ENCODE peak calls at places on chromosomes 2 and 18, in five cellular contexts. One of them, this sample, is unnamed.

GRCh38 chr2:42788-43187 is 3.5 kb downstream of the FAM110C start:
- DNase-seq in SHP77: no peak
- DNase-seq in posterior cingulate gyrus: no peak
- DNase-seq in ELR: no peak
- DNase-seq in NCI-H524: no peak
- DNase-seq in this sample: no peak

GRCh38 chr2:101883860-101884259 is 107.9 kb upstream of the IL1R2 start:
- DNase-seq in SHP77: no peak
- DNase-seq in posterior cingulate gyrus: no peak
- DNase-seq in ELR: peak; percentile 75
- DNase-seq in NCI-H524: no peak
- DNase-seq in this sample: no peak

GRCh38 chr18:35736696-35737095 is 155.2 kb downstream of the GALNT1 start:
- DNase-seq in SHP77: no peak
- DNase-seq in posterior cingulate gyrus: no peak
- DNase-seq in ELR: no peak
- DNase-seq in NCI-H524: no peak
- DNase-seq in this sample: no peak

GRCh38 chr2:15782009-15782751 is 158.2 kb upstream of the MYCN start:
- DNase-seq in SHP77: no peak
- DNase-seq in posterior cingulate gyrus: no peak
- DNase-seq in ELR: no peak
- DNase-seq in NCI-H524: no peak
- DNase-seq in this sample: no peak

GRCh38 chr2:112666764-112667122 is 21.0 kb downstream of the SLC20A1 start:
- DNase-seq in SHP77: no peak
- DNase-seq in posterior cingulate gyrus: no peak
- DNase-seq in ELR: no peak
- DNase-seq in NCI-H524: no peak
- DNase-seq in this sample: no peak

GRCh38 chr2:158482594-158482993 is 25.8 kb downstream of the PKP4 start:
- DNase-seq in SHP77: no peak
- DNase-seq in posterior cingulate gyrus: no peak
- DNase-seq in ELR: peak; percentile 55
- DNase-seq in NCI-H524: no peak
- DNase-seq in this sample: no peak

GRCh38 chr2:217901826-217902225 is 101.0 kb downstream of the TNS1 start:
- DNase-seq in SHP77: no peak
- DNase-seq in posterior cingulate gyrus: no peak
- DNase-seq in ELR: peak; percentile 35
- DNase-seq in NCI-H524: no peak
- DNase-seq in this sample: no peak

GRCh38 chr18:74290831-74291770 is 662 bp downstream of the CYB5A start:
- DNase-seq in SHP77: no peak
- DNase-seq in posterior cingulate gyrus: peak; percentile 87
- DNase-seq in ELR: no peak
- DNase-seq in NCI-H524: no peak
- DNase-seq in this sample: no peak

GRCh38 chr18:46615720-46616119 is 41.3 kb downstream of the LOXHD1 start:
- DNase-seq in SHP77: no peak
- DNase-seq in posterior cingulate gyrus: no peak
- DNase-seq in ELR: no peak
- DNase-seq in NCI-H524: no peak
- DNase-seq in this sample: no peak

GRCh38 chr2:235129856-235130255 is 178.0 kb downstream of the SH3BP4 start:
- DNase-seq in SHP77: no peak
- DNase-seq in posterior cingulate gyrus: no peak
- DNase-seq in ELR: peak; percentile 25
- DNase-seq in NCI-H524: no peak
- DNase-seq in this sample: no peak

GRCh38 chr18:69838620-69839411 is 108.9 kb downstream of the CD226 start:
- DNase-seq in SHP77: no peak
- DNase-seq in posterior cingulate gyrus: no peak
- DNase-seq in ELR: peak; percentile 52
- DNase-seq in NCI-H524: no peak
- DNase-seq in this sample: no peak

GRCh38 chr2:64525323-64525625 is 1.1 kb downstream of the AFTPH start:
- DNase-seq in SHP77: no peak
- DNase-seq in posterior cingulate gyrus: no peak
- DNase-seq in ELR: peak; percentile 54
- DNase-seq in NCI-H524: no peak
- DNase-seq in this sample: no peak

GRCh38 chr2:6343076-6343475 is 522.6 kb downstream of the CMPK2 start:
- DNase-seq in SHP77: no peak
- DNase-seq in posterior cingulate gyrus: no peak
- DNase-seq in ELR: no peak
- DNase-seq in NCI-H524: no peak
- DNase-seq in this sample: no peak

GRCh38 chr2:219419331-219420197 is 1.4 kb downstream of the DES start:
- DNase-seq in SHP77: no peak
- DNase-seq in posterior cingulate gyrus: peak; percentile 24
- DNase-seq in ELR: no peak
- DNase-seq in NCI-H524: no peak
- DNase-seq in this sample: no peak

GRCh38 chr2:237118025-237118424 is 32.3 kb downstream of the COPS8 start:
- DNase-seq in SHP77: no peak
- DNase-seq in posterior cingulate gyrus: no peak
- DNase-seq in ELR: peak; percentile 58
- DNase-seq in NCI-H524: no peak
- DNase-seq in this sample: no peak

GRCh38 chr2:80238692-80239469 is 65.7 kb downstream of the LRRTM1 start:
- DNase-seq in SHP77: no peak
- DNase-seq in posterior cingulate gyrus: no peak
- DNase-seq in ELR: peak; percentile 42
- DNase-seq in NCI-H524: no peak
- DNase-seq in this sample: no peak

GRCh38 chr2:227853765-227854271 is 17.6 kb upstream of the DAW1 start:
- DNase-seq in SHP77: no peak
- DNase-seq in posterior cingulate gyrus: no peak
- DNase-seq in ELR: peak; percentile 15
- DNase-seq in NCI-H524: peak; percentile 18
- DNase-seq in this sample: no peak

GRCh38 chr2:94956797-94957391 is 68.6 kb upstream of the MAL start:
- DNase-seq in SHP77: peak; percentile 54
- DNase-seq in posterior cingulate gyrus: peak; percentile 86
- DNase-seq in ELR: peak; percentile 54
- DNase-seq in NCI-H524: peak; percentile 20
- DNase-seq in this sample: peak; percentile 19

GRCh38 chr2:233386382-233387041 is 32.2 kb downstream of the DGKD start:
- DNase-seq in SHP77: no peak
- DNase-seq in posterior cingulate gyrus: no peak
- DNase-seq in ELR: peak; percentile 17
- DNase-seq in NCI-H524: no peak
- DNase-seq in this sample: no peak

GRCh38 chr2:25867389-25868003 is 10.8 kb downstream of the ASXL2 start:
- DNase-seq in SHP77: no peak
- DNase-seq in posterior cingulate gyrus: no peak
- DNase-seq in ELR: no peak
- DNase-seq in NCI-H524: no peak
- DNase-seq in this sample: no peak

GRCh38 chr2:9717886-9718451 is 87.2 kb upstream of the YWHAQ start:
- DNase-seq in SHP77: no peak
- DNase-seq in posterior cingulate gyrus: no peak
- DNase-seq in ELR: no peak
- DNase-seq in NCI-H524: no peak
- DNase-seq in this sample: no peak

GRCh38 chr2:10981941-10982381 is 70.2 kb downstream of the KCNF1 start:
- DNase-seq in SHP77: no peak
- DNase-seq in posterior cingulate gyrus: peak; percentile 62
- DNase-seq in ELR: no peak
- DNase-seq in NCI-H524: no peak
- DNase-seq in this sample: no peak

GRCh38 chr2:46161921-46162320 is 135.3 kb upstream of the EPAS1 start:
- DNase-seq in SHP77: no peak
- DNase-seq in posterior cingulate gyrus: no peak
- DNase-seq in ELR: no peak
- DNase-seq in NCI-H524: no peak
- DNase-seq in this sample: no peak

GRCh38 chr2:233456934-233457333 is 102.6 kb downstream of the DGKD start:
- DNase-seq in SHP77: no peak
- DNase-seq in posterior cingulate gyrus: peak; percentile 32
- DNase-seq in ELR: no peak
- DNase-seq in NCI-H524: no peak
- DNase-seq in this sample: no peak

GRCh38 chr2:226489765-226490164 is 309.9 kb downstream of the IRS1 start:
- DNase-seq in SHP77: no peak
- DNase-seq in posterior cingulate gyrus: no peak
- DNase-seq in ELR: peak; percentile 90
- DNase-seq in NCI-H524: no peak
- DNase-seq in this sample: no peak

GRCh38 chr2:218003265-218003950 is 613 bp upstream of the TNS1 start:
- DNase-seq in SHP77: no peak
- DNase-seq in posterior cingulate gyrus: no peak
- DNase-seq in ELR: no peak
- DNase-seq in NCI-H524: no peak
- DNase-seq in this sample: no peak

GRCh38 chr18:79965119-79965902 is 868 bp downstream of the HSBP1L1 start:
- DNase-seq in SHP77: peak; percentile 6
- DNase-seq in posterior cingulate gyrus: peak; percentile 84
- DNase-seq in ELR: peak; percentile 83
- DNase-seq in NCI-H524: no peak
- DNase-seq in this sample: no peak

GRCh38 chr18:34280653-34281052 is 55.9 kb upstream of the NOL4 start:
- DNase-seq in SHP77: no peak
- DNase-seq in posterior cingulate gyrus: no peak
- DNase-seq in ELR: no peak
- DNase-seq in NCI-H524: no peak
- DNase-seq in this sample: no peak

GRCh38 chr18:55427951-55428350 is 160.0 kb downstream of the TCF4 start:
- DNase-seq in SHP77: no peak
- DNase-seq in posterior cingulate gyrus: no peak
- DNase-seq in ELR: no peak
- DNase-seq in NCI-H524: no peak
- DNase-seq in this sample: no peak

GRCh38 chr2:216970369-216970915 is 110.6 kb upstream of the TNP1 start:
- DNase-seq in SHP77: no peak
- DNase-seq in posterior cingulate gyrus: no peak
- DNase-seq in ELR: no peak
- DNase-seq in NCI-H524: no peak
- DNase-seq in this sample: no peak

GRCh38 chr2:218886461-218886947 is 5.9 kb downstream of the WNT10A start:
- DNase-seq in SHP77: peak; percentile 55
- DNase-seq in posterior cingulate gyrus: peak; percentile 95
- DNase-seq in ELR: no peak
- DNase-seq in NCI-H524: peak; percentile 93
- DNase-seq in this sample: no peak

GRCh38 chr2:109481196-109481555 is 132.6 kb downstream of the SEPTIN10 start:
- DNase-seq in SHP77: no peak
- DNase-seq in posterior cingulate gyrus: peak; percentile 69
- DNase-seq in ELR: no peak
- DNase-seq in NCI-H524: peak; percentile 32
- DNase-seq in this sample: no peak

GRCh38 chr2:240247241-240247867 is 106.9 kb upstream of the OTOS start:
- DNase-seq in SHP77: no peak
- DNase-seq in posterior cingulate gyrus: no peak
- DNase-seq in ELR: no peak
- DNase-seq in NCI-H524: no peak
- DNase-seq in this sample: no peak

GRCh38 chr2:221075203-221075602 is 496.9 kb downstream of the EPHA4 start:
- DNase-seq in SHP77: no peak
- DNase-seq in posterior cingulate gyrus: no peak
- DNase-seq in ELR: peak; percentile 43
- DNase-seq in NCI-H524: no peak
- DNase-seq in this sample: no peak

GRCh38 chr2:98583866-98584618 is 24.3 kb downstream of the COA5 start:
- DNase-seq in SHP77: no peak
- DNase-seq in posterior cingulate gyrus: no peak
- DNase-seq in ELR: no peak
- DNase-seq in NCI-H524: no peak
- DNase-seq in this sample: no peak

GRCh38 chr2:174336403-174337336 is 1.9 kb downstream of the SP9 start:
- DNase-seq in SHP77: peak; percentile 39
- DNase-seq in posterior cingulate gyrus: peak; percentile 80
- DNase-seq in ELR: peak; percentile 61
- DNase-seq in NCI-H524: peak; percentile 48
- DNase-seq in this sample: no peak

GRCh38 chr2:24642351-24642750 is 150.8 kb downstream of the PTRHD1 start:
- DNase-seq in SHP77: no peak
- DNase-seq in posterior cingulate gyrus: no peak
- DNase-seq in ELR: no peak
- DNase-seq in NCI-H524: no peak
- DNase-seq in this sample: no peak

GRCh38 chr2:198775737-198776136 is 682.0 kb downstream of the SATB2 start:
- DNase-seq in SHP77: no peak
- DNase-seq in posterior cingulate gyrus: no peak
- DNase-seq in ELR: no peak
- DNase-seq in NCI-H524: no peak
- DNase-seq in this sample: no peak